ENCODE peak calls at places on chromosomes 13 and 19, in seven cellular contexts. P is heart left ventricle, R is tibial artery, A is GM23338, Y is fibroblast of villous mesenchyme, S is psoas muscle, G is A673. V is an unnamed sample.

GRCh38 chr19:4774136-4774535 is 17.4 kb upstream of the FEM1A start:
- DNase-seq in P (no peak), R (no peak), A (no peak), Y (no peak), S (peak), G (no peak), V (no peak)

GRCh38 chr13:40381935-40382764 is 284.3 kb downstream of the FOXO1 start:
- DNase-seq in P (no peak), R (no peak), A (no peak), Y (no peak), S (peak), G (no peak), V (no peak)

GRCh38 chr19:811511-812048 is 10.2 kb downstream of the PLPPR3 start:
- DNase-seq in P (no peak), R (no peak), A (peak), Y (no peak), S (no peak), G (no peak), V (no peak)

GRCh38 chr13:91381371-91381770 is 17.1 kb upstream of the GPC5 start:
- DNase-seq in P (no peak), R (no peak), A (no peak), Y (peak), S (no peak), G (peak), V (no peak)

GRCh38 chr13:113224486-113224885 is 15.1 kb downstream of the CUL4A start:
- DNase-seq in P (no peak), R (no peak), A (no peak), Y (no peak), S (no peak), G (no peak), V (no peak)

GRCh38 chr13:113299951-113300350 is 2.9 kb downstream of the LAMP1 start:
- DNase-seq in P (no peak), R (no peak), A (no peak), Y (peak), S (peak), G (no peak), V (no peak)

GRCh38 chr13:99335603-99336002 is 28.4 kb upstream of the GPR183 start:
- DNase-seq in P (no peak), R (no peak), A (peak), Y (no peak), S (no peak), G (no peak), V (no peak)

GRCh38 chr19:47075941-47076340 is 27.5 kb upstream of the TMEM160 start:
- DNase-seq in P (no peak), R (no peak), A (no peak), Y (no peak), S (no peak), G (no peak), V (no peak)

GRCh38 chr13:44719857-44720671 is 143.9 kb upstream of the TSC22D1 start:
- DNase-seq in P (no peak), R (peak), A (no peak), Y (peak), S (no peak), G (no peak), V (peak)

GRCh38 chr19:43620061-43621001 is 902 bp upstream of the ZNF428 start:
- DNase-seq in P (no peak), R (no peak), A (no peak), Y (no peak), S (no peak), G (no peak), V (no peak)

GRCh38 chr13:99867535-99868271 is 103.9 kb downstream of the ZIC5 start:
- DNase-seq in P (no peak), R (no peak), A (no peak), Y (no peak), S (no peak), G (no peak), V (no peak)

GRCh38 chr13:107765724-107766436 is 449.5 kb downstream of the LIG4 start:
- DNase-seq in P (no peak), R (no peak), A (no peak), Y (no peak), S (no peak), G (no peak), V (no peak)
- H3K4me3 ChIP-seq in P (no peak), R (no peak), A (no peak), Y (no peak), S (no peak), G (no peak), V (no peak)

DNA sequence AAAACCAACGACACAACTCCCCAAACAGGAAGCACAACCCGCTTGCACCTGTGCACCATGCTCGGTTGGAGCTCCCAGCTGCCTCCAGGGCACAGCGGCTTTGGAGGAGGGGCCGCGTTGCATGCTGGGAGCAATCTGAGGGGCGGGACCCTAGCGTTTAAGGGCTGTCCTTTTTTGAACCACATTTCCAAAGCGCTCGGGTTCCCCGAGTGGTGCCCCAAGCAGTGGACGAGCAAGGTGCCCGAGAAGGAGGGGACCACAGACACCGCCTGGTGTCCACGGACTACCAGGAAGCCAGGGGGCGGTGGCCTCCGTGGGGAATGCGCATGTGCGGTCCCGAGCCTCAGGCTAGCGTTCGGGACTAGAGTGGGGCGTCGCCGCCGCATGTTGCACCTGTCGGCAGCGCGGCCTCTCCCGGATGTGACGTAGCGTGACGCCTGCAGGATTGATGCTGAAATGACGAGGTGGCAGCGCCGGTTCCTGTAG is 11.9 kb upstream of the ZNF57 start:
- DNase-seq in P (peak), R (peak), A (peak), Y (peak), S (peak), G (no peak), V (no peak)
- TF ChIP-seq CTCF in P (no peak), R (no peak), A (no peak), Y (no peak), S (no peak), G (no peak), V (no peak)

GRCh38 chr19:19260417-19260816 is 12.7 kb downstream of the TM6SF2 start:
- DNase-seq in P (no peak), R (no peak), A (peak), Y (no peak), S (no peak), G (no peak), V (no peak)
- H3K4me3 ChIP-seq in P (no peak), R (no peak), A (peak), Y (no peak), S (no peak), G (no peak), V (no peak)

GRCh38 chr19:16572332-16573211 is at the start of gene SLC35E1:
- DNase-seq in P (peak), R (peak), A (peak), Y (peak), S (peak), G (peak), V (peak)
- TF ChIP-seq CTCF in P (no peak), R (no peak), A (no peak), Y (no peak), S (no peak), G (no peak), V (no peak)

V was measured in breast epithelium.